ENCODE peak calls at places on chromosomes 5 and 9, in four cellular contexts. L is SK-N-SH, C is GM12878, O is HepG2. P is an unnamed sample.

GRCh38 chr5:7960142-7960541 is 91.2 kb downstream of the MTRR start:
- DNase-seq in L (no peak), O (no peak), C (no peak), P (no peak)

GRCh38 chr5:153551537-153552079 is 61.1 kb downstream of the GRIA1 start:
- DNase-seq in L (peak), O (no peak), C (no peak), P (no peak)

GRCh38 chr5:145014109-145014508 is 821.0 kb downstream of the PRELID2 start:
- DNase-seq in C (no peak), O (no peak), L (no peak), P (no peak)

GRCh38 chr5:122656577-122656976 is 118.3 kb upstream of the SNX2 start:
- DNase-seq in C (no peak), L (no peak), O (no peak), P (no peak)

GRCh38 chr9:87613265-87614111 is 112.4 kb upstream of the CTSL start:
- DNase-seq in O (peak), L (no peak), C (peak), P (no peak)

GRCh38 chr9:127140842-127141675 is 18.6 kb upstream of the ANGPTL2 start:
- DNase-seq in O (no peak), C (no peak), L (no peak), P (no peak)

GRCh38 chr5:177389368-177390169 is 5.3 kb downstream of the SLC34A1 start:
- DNase-seq in L (no peak), C (peak), O (peak), P (no peak)

GRCh38 chr5:138975098-138975847 is 100.1 kb upstream of the LRRTM2 start:
- DNase-seq in O (no peak), C (no peak), L (no peak), P (no peak)

GRCh38 chr9:82423700-82424099 is 435.1 kb downstream of the SPATA31D1 start:
- DNase-seq in C (no peak), O (no peak), L (no peak), P (no peak)

GRCh38 chr5:78265163-78265562 is 29.3 kb downstream of the AP3B1 start:
- DNase-seq in O (no peak), C (no peak), L (no peak), P (no peak)

GRCh38 chr5:172443441-172444109 is 10.8 kb downstream of the SH3PXD2B start:
- DNase-seq in L (peak), C (no peak), O (no peak), P (no peak)

GRCh38 chr5:38009754-38010386 is 170.0 kb upstream of the GDNF start:
- DNase-seq in C (no peak), O (no peak), L (no peak), P (no peak)

GRCh38 chr5:176181271-176181855 is 56.9 kb upstream of the SIMC1 start:
- DNase-seq in O (no peak), C (no peak), L (no peak), P (no peak)

GRCh38 chr5:8059337-8059736 is 190.4 kb downstream of the MTRR start:
- DNase-seq in O (no peak), L (no peak), C (no peak), P (no peak)

GRCh38 chr5:79962580-79963222 is 28.4 kb downstream of the MTX3 start:
- DNase-seq in O (no peak), L (no peak), C (no peak), P (no peak)

GRCh38 chr9:93096811-93097382 is 880 bp downstream of the CARD19 start:
- DNase-seq in O (no peak), C (no peak), L (no peak), P (no peak)

GRCh38 chr9:133855802-133856592 is 117.8 kb upstream of the SARDH start:
- DNase-seq in L (no peak), C (no peak), O (peak), P (no peak)

GRCh38 chr5:154624341-154624740 is 130.8 kb upstream of the LARP1 start:
- DNase-seq in C (no peak), O (no peak), L (no peak), P (no peak)

GRCh38 chr5:57494104-57495098 is 11.8 kb upstream of the ACTBL2 start:
- DNase-seq in O (peak), L (no peak), C (peak), P (peak)

GRCh38 chr9:11319477-11320060 is 706.8 kb upstream of the PTPRD start:
- DNase-seq in O (no peak), L (peak), C (no peak), P (peak)

GRCh38 chr5:144487207-144487606 is 316.5 kb downstream of the KCTD16 start:
- DNase-seq in L (no peak), O (no peak), C (no peak), P (no peak)

GRCh38 chr9:18105996-18106595 is 367.9 kb upstream of the ADAMTSL1 start:
- DNase-seq in O (no peak), C (no peak), L (no peak), P (no peak)

GRCh38 chr5:169258372-169259000 is 42.5 kb downstream of the SLIT3 start:
- DNase-seq in O (no peak), L (no peak), C (no peak), P (no peak)

GRCh38 chr5:126124706-126125345 is 298.4 kb upstream of the GRAMD2B start:
- DNase-seq in O (no peak), C (no peak), L (no peak), P (no peak)

GRCh38 chr5:102767864-102768263 is 12.8 kb downstream of the PAM start:
- DNase-seq in L (no peak), O (no peak), C (no peak), P (no peak)

GRCh38 chr5:137070521-137070920 is 428.6 kb downstream of the SPOCK1 start:
- DNase-seq in C (no peak), O (no peak), L (peak), P (no peak)

GRCh38 chr9:71490810-71491209 is 277.5 kb downstream of the CEMIP2 start:
- DNase-seq in C (no peak), O (peak), L (no peak), P (no peak)

GRCh38 chr9:127264462-127265040 is at the start of gene GARNL3:
- DNase-seq in C (no peak), L (peak), O (no peak), P (no peak)

GRCh38 chr5:149018909-149019443 is 43.9 kb downstream of the SH3TC2 start:
- DNase-seq in O (no peak), L (no peak), C (no peak), P (no peak)

GRCh38 chr9:15999422-16000339 is 446.8 kb downstream of the CCDC171 start:
- DNase-seq in L (peak), C (no peak), O (no peak), P (no peak)

GRCh38 chr5:139381837-139382361 is 1.2 kb downstream of the SLC23A1 start:
- DNase-seq in C (no peak), L (no peak), O (no peak), P (no peak)

GRCh38 chr9:137423810-137424291 is 658 bp downstream of the NOXA1 start:
- DNase-seq in L (no peak), O (no peak), C (no peak), P (no peak)

GRCh38 chr5:40210705-40211104 is 469.0 kb upstream of the PTGER4 start:
- DNase-seq in C (no peak), L (no peak), O (no peak), P (no peak)

GRCh38 chr9:17135578-17135904 is 701 bp downstream of the CNTLN start:
- DNase-seq in O (no peak), C (no peak), L (no peak), P (no peak)

GRCh38 chr5:170551076-170551475 is 47.3 kb downstream of the KCNIP1 start:
- DNase-seq in L (no peak), C (no peak), O (no peak), P (no peak)

GRCh38 chr5:154174091-154174490 is 16.4 kb upstream of the GALNT10 start:
- DNase-seq in C (no peak), L (no peak), O (no peak), P (no peak)

GRCh38 chr5:167152561-167152960 is 1138.9 kb upstream of the WWC1 start:
- DNase-seq in O (no peak), C (no peak), L (no peak), P (no peak)

GRCh38 chr9:105994970-105995369 is 300.6 kb downstream of the TMEM38B start:
- DNase-seq in L (no peak), O (no peak), C (no peak), P (no peak)

GRCh38 chr5:14267166-14267838 is 124.2 kb downstream of the TRIO start:
- DNase-seq in L (no peak), C (no peak), O (peak), P (no peak)

GRCh38 chr5:14264605-14265316 is 121.6 kb downstream of the TRIO start:
- DNase-seq in L (peak), O (peak), C (no peak), P (peak)

GRCh38 chr5:14266686-14267085 is 123.5 kb downstream of the TRIO start:
- DNase-seq in O (no peak), C (no peak), L (no peak), P (no peak)

GRCh38 chr5:14265574-14265973 is 122.4 kb downstream of the TRIO start:
- DNase-seq in C (no peak), L (no peak), O (peak), P (no peak)

GRCh38 chr5:14266171-14266570 is 123.0 kb downstream of the TRIO start:
- DNase-seq in L (no peak), C (no peak), O (no peak), P (no peak)
- TF ChIP-seq FOXM1 in L (no peak), C (no peak), O (no peak), P (no peak)

GRCh38 chr9:112971415-112971814 is 40.6 kb downstream of the ZNF883 start:
- DNase-seq in L (peak), O (peak), C (no peak), P (peak)
- TF ChIP-seq FOXM1 in L (no peak), O (no peak), C (no peak), P (no peak)

GRCh38 chr9:35661756-35662350 is 3.1 kb downstream of the ARHGEF39 start:
- DNase-seq in O (peak), L (no peak), C (no peak), P (no peak)
- TF ChIP-seq FOXM1 in O (no peak), L (no peak), C (no peak), P (no peak)

GRCh38 chr5:28809811-28810750 is 1771.7 kb upstream of the CDH9 start:
- DNase-seq in C (no peak), L (peak), O (no peak), P (no peak)
- TF ChIP-seq FOXM1 in C (no peak), L (no peak), O (no peak), P (no peak)

GRCh38 chr9:98881356-98881755 is 62.4 kb upstream of the COL15A1 start:
- DNase-seq in L (no peak), O (no peak), C (no peak), P (no peak)

GRCh38 chr9:98881836-98882568 is 61.7 kb upstream of the COL15A1 start:
- DNase-seq in O (no peak), C (no peak), L (no peak), P (no peak)

GRCh38 chr9:98880311-98881015 is 63.2 kb upstream of the COL15A1 start:
- DNase-seq in L (no peak), C (no peak), O (no peak), P (no peak)

GRCh38 chr9:98884849-98885248 is 58.9 kb upstream of the COL15A1 start:
- DNase-seq in O (no peak), L (no peak), C (no peak), P (no peak)

DNA sequence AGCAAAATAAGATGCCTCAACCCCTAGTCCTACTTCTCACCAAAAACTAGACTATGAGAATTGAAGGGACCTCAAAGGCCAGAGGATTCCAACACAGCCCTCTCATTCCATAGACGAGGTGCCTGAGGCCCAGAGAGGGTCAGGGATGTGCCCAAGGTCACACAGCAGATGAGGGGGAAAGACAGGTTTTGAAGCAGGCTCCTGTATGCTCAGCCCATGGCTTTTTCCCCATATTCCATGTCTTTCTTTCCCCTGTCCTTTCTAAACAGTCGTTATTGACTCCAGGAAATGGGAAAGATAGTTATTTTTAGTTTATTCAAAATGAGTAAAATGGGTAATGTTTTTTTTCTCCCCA is 61.2 kb upstream of the COL15A1 start:
- DNase-seq in C (no peak), O (no peak), L (no peak), P (no peak)
- TF ChIP-seq FOXM1 in C (no peak), O (no peak), L (no peak), P (no peak)

DNA sequence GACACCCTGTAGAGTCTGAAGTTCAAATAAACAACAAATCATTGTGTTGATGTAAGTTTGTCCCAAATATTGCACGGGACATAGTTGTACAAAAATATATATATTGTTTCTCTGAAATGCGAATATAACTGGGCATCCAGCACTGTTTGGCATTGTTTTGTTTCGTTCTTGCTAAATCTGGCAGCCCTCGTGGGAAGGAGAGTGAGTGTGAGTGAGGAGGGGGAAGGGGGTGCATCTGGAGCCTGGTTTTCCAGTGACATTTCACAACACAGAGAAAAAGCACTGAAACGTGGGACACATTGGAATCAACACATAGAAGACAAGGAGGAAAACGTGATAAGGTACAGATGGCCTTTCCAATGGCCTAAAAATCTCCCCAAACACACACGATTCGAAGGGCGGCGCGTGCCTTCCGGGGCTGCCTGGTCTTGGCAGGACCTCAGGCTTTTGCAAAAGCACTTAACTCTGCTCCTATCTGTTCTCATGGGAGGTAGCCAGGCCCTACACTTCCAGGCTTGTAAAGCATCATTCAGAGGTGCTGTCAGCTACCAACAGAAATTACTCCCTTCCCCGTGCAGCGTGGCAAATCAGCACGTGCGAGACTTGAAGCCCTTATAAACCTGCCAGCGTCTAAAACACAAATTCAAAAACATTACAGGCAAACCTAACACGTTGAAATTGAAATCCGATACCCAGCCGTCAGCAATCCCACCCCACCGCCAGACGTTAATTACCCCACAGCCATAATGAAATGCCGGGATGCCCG is 129.4 kb downstream of the OLFM1 start:
- DNase-seq in O (no peak), C (no peak), L (peak), P (no peak)
- TF ChIP-seq FOXM1 in O (no peak), C (no peak), L (no peak), P (no peak)

GRCh38 chr9:34612788-34613390 is 992 bp upstream of the RPP25L start:
- DNase-seq in C (no peak), O (peak), L (peak), P (peak)
- TF ChIP-seq FOXM1 in C (no peak), O (no peak), L (no peak), P (no peak)

GRCh38 chr5:135339189-135339588 is 59.8 kb downstream of the MACROH2A1 start:
- DNase-seq in C (no peak), O (no peak), L (no peak), P (no peak)
- TF ChIP-seq FOXM1 in C (no peak), O (no peak), L (no peak), P (no peak)